ENCODE peak calls at places on chromosomes 16 and 17, in five cellular contexts. O, A, Q, Y and M are unnamed samples.

GRCh38 chr16:51490866-51491265 is 339.8 kb upstream of the SALL1 start:
- DNase-seq in O (no peak), A (no peak), Q (no peak), Y (no peak), M (no peak)

GRCh38 chr17:40291311-40291710 is 3.6 kb downstream of the CDC6 start:
- DNase-seq in O (no peak), A (no peak), Q (no peak), Y (no peak), M (no peak)

GRCh38 chr16:80836846-80837245 is 32.4 kb upstream of the CDYL2 start:
- DNase-seq in O (no peak), A (no peak), Q (no peak), Y (no peak), M (no peak)

GRCh38 chr16:67284699-67285646 is 5.6 kb downstream of the PLEKHG4 start:
- DNase-seq in O (no peak), A (no peak), Q (peak), Y (peak), M (no peak)

GRCh38 chr17:1624650-1625049 is 4.0 kb downstream of the SLC43A2 start:
- DNase-seq in O (no peak), A (no peak), Q (no peak), Y (no peak), M (no peak)

GRCh38 chr17:76550712-76551615 is 11.1 kb downstream of the PRCD start:
- DNase-seq in O (no peak), A (no peak), Q (peak), Y (peak), M (no peak)

GRCh38 chr17:70168979-70169706 is at the start of gene KCNJ2:
- DNase-seq in O (peak), A (no peak), Q (peak), Y (peak), M (peak)

GRCh38 chr16:78844682-78845081 is 745.2 kb downstream of the WWOX start:
- DNase-seq in O (no peak), A (no peak), Q (no peak), Y (no peak), M (no peak)

GRCh38 chr17:47822785-47823184 is 1.2 kb upstream of the OSBPL7 start:
- DNase-seq in O (no peak), A (no peak), Q (no peak), Y (no peak), M (no peak)

GRCh38 chr16:85569615-85570212 is 43.4 kb upstream of the GSE1 start:
- DNase-seq in O (peak), A (peak), Q (peak), Y (peak), M (peak)

GRCh38 chr17:19019041-19019941 is 14.7 kb upstream of the FAM83G start:
- DNase-seq in O (no peak), A (no peak), Q (no peak), Y (no peak), M (peak)

GRCh38 chr17:36674278-36674650 is 72.9 kb downstream of the MRM1 start:
- DNase-seq in O (no peak), A (no peak), Q (no peak), Y (no peak), M (no peak)

GRCh38 chr17:74177018-74177450 is 26.4 kb upstream of the RPL38 start:
- DNase-seq in O (no peak), A (no peak), Q (no peak), Y (peak), M (peak)

GRCh38 chr17:337866-338265 is 14.7 kb downstream of the RPH3AL start:
- DNase-seq in O (no peak), A (peak), Q (no peak), Y (no peak), M (no peak)

GRCh38 chr17:337453-337852 is 15.2 kb downstream of the RPH3AL start:
- DNase-seq in O (no peak), A (no peak), Q (no peak), Y (no peak), M (peak)

GRCh38 chr17:338442-339192 is 14.0 kb downstream of the RPH3AL start:
- DNase-seq in O (no peak), A (no peak), Q (no peak), Y (no peak), M (no peak)

GRCh38 chr17:340074-340473 is 12.5 kb downstream of the RPH3AL start:
- DNase-seq in O (no peak), A (no peak), Q (no peak), Y (no peak), M (no peak)

DNA sequence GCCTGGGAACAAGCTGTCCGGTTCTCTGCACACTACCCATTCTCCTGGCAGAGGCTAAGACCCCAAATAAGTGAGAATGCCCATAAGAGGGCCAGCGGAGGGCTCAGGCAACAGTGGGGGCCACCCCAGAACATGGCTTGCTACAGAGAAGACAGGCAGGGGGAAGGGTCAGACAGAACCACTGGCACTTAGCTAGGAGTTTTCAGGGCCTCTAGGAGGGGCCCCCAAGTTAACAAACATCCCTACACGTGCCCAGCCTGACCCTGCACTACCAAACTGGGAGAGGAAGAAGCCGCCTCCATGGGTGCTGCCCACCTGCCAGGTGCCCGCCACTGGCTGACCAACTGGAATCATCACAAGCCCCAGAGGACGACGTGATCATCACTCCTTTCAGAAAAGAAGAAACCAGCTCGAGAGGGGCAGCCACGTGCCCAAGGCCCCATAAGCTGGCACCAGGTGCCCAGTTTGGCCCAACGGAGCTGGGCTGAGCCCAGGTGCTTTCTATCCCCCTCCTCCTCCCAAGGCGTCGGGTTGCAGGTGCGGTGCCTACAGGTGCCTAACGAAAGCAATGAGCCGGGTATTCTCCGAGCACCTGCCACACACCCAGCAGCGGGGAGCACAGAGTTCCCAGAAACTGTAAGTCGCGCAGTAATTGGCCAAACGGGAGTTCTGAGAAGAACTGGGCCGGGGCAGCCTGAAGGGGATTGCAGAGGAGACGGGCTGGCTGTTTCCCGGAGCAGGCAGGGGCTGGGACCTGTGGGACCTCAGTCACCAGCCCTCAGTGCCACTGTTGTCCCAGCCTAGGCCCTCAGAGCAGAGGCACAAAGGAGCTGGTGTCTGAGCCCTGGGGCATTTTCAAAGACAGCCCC is 13.2 kb downstream of the RPH3AL start:
- DNase-seq in O (no peak), A (no peak), Q (no peak), Y (no peak), M (no peak)
- H3K27ac ChIP-seq in O (no peak), A (no peak), Q (no peak), Y (no peak), M (no peak)

GRCh38 chr17:41407226-41407625 is 9.8 kb upstream of the KRT31 start:
- DNase-seq in O (no peak), A (no peak), Q (no peak), Y (no peak), M (no peak)

GRCh38 chr17:41404024-41404651 is 6.7 kb upstream of the KRT31 start:
- DNase-seq in O (peak), A (no peak), Q (peak), Y (peak), M (no peak)

GRCh38 chr17:41403409-41404023 is 6.1 kb upstream of the KRT31 start:
- DNase-seq in O (no peak), A (no peak), Q (no peak), Y (no peak), M (no peak)

GRCh38 chr17:41402161-41402560 is 4.8 kb upstream of the KRT31 start:
- DNase-seq in O (no peak), A (no peak), Q (no peak), Y (peak), M (no peak)

DNA sequence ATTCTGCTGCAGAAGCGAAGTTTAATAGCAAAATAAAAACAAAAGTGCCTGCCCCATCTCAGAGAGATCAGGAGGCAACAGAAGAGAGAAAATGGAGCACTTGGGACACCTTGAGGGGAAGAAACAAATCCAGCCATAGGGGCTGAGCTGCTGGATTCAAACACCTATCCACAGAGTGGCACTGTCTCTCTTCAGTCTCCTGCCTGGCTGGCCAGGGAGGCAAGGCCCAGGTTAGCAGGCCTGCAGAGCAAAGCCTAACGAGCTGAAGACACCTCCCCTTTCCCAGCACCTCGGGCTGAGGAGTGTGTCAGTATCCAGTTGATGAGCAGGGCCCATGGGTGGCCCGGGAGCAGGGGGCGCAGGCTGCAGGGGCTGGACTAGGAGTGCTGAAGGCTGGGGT is 8.8 kb upstream of the KRT31 start:
- DNase-seq in O (no peak), A (no peak), Q (no peak), Y (no peak), M (no peak)
- TF ChIP-seq CTCF in O (no peak), A (no peak), Q (no peak), Y (no peak), M (no peak)

GRCh38 chr16:69088684-69089083 is 16.8 kb upstream of the HAS3 start:
- DNase-seq in O (no peak), A (no peak), Q (no peak), Y (no peak), M (no peak)
- H3K4me3 ChIP-seq in O (no peak), A (no peak), Q (no peak), Y (no peak), M (no peak)

DNA sequence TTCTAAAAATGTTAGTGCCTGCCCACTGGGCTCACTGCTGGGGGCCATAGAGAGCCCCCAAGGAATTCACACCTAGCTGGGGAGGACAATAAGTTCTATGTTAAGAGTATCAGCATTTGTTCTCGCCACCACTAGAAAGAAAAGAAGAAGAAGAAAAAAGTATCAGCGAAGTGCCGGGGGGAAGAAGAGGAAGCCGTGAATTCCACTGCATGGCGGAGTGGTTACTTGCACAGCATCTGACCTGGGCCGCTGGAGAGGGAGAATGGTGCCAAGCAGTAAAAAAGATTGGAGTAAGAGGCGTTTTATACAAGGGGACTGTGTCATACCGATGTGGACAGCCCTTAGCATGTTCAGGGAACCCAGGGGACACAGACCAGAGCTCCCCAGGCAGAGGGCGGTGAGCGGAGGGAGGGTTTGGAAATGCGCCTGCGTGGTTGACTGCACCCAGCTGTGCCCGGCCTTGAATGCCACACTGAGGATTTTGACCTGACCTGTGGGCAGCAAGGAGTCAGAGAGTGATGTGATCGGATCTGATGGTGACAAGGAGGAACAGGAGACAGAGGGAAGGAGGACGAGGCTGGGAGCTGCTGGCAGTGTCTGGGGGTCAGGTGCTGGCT is 52.9 kb downstream of the PLXDC1 start:
- DNase-seq in O (no peak), A (no peak), Q (no peak), Y (no peak), M (no peak)
- H3K27ac ChIP-seq in O (no peak), A (no peak), Q (no peak), Y (no peak), M (no peak)

GRCh38 chr17:44086364-44087311 is 16.1 kb downstream of the G6PC3 start:
- DNase-seq in O (peak), A (no peak), Q (peak), Y (peak), M (no peak)
- TF ChIP-seq CTCF in O (no peak), A (no peak), Q (no peak), Y (no peak), M (no peak)

DNA sequence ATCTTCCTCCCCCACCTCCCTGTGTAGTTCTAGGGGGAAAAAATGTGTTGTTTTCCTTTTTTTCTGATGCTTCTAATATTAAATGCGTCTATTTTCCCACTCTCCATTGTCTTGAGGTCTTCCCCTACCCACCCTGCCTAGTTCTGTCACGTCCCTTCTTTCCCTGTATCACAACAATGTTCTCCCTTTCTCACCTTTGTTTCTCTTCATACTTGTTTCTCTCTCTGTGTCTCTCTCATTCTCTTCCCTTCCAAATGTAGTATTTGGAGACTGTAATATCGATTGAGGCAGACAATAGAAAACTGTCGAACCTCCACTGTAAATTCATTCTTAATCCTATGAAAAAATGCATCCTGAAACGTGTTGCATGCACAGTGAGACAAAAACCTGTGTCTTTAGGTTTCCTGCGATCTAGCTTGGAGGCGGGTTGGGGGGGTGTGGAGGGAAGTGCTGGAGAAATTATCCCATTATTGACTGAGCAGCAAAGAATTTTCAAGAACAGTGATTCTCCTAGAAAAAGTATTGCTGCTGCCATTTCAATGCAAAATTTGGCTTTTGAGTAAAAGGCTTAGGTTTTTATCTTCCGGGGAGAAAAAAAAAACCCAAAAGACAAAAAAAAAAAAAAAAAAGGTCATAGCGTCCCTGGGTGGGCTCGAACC is 1.3 kb upstream of the PSMB3 start:
- DNase-seq in O (no peak), A (no peak), Q (peak), Y (peak), M (no peak)
- H3K4me3 ChIP-seq in O (peak), A (peak), Q (peak), Y (peak), M (peak)

GRCh38 chr17:45241315-45242011 is 19.8 kb downstream of the FMNL1 start:
- DNase-seq in O (no peak), A (no peak), Q (no peak), Y (no peak), M (peak)

GRCh38 chr17:45238155-45238774 is 16.6 kb downstream of the FMNL1 start:
- DNase-seq in O (no peak), A (no peak), Q (no peak), Y (no peak), M (no peak)

GRCh38 chr17:45243750-45244149 is 18.1 kb downstream of the SPATA32 start:
- DNase-seq in O (no peak), A (no peak), Q (no peak), Y (no peak), M (peak)

GRCh38 chr17:45242015-45242414 is 19.9 kb downstream of the SPATA32 start:
- DNase-seq in O (no peak), A (no peak), Q (no peak), Y (no peak), M (no peak)

DNA sequence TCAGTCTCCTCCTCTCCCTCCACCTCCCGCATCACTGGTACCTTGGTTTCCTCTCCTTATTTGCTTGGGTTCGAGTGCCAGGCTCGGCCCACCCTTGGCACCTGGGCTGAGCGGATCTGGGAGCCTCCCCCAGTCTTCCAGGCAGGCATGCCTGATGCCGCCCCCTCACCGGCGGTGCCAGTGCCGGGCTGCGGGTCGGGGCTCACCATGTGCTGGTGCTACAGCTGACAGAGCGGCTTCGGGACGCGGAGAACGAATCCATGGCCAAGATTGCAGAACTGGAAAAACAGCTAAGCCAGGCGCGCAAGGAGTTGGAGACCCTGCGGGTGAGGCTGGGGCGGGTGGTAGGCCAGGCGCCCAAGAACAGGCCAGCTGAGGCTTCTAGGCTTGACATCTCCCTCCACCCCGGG is 19.2 kb downstream of the FMNL1 start:
- DNase-seq in O (no peak), A (no peak), Q (no peak), Y (no peak), M (peak)
- H3K27ac ChIP-seq in O (no peak), A (no peak), Q (no peak), Y (no peak), M (no peak)

DNA sequence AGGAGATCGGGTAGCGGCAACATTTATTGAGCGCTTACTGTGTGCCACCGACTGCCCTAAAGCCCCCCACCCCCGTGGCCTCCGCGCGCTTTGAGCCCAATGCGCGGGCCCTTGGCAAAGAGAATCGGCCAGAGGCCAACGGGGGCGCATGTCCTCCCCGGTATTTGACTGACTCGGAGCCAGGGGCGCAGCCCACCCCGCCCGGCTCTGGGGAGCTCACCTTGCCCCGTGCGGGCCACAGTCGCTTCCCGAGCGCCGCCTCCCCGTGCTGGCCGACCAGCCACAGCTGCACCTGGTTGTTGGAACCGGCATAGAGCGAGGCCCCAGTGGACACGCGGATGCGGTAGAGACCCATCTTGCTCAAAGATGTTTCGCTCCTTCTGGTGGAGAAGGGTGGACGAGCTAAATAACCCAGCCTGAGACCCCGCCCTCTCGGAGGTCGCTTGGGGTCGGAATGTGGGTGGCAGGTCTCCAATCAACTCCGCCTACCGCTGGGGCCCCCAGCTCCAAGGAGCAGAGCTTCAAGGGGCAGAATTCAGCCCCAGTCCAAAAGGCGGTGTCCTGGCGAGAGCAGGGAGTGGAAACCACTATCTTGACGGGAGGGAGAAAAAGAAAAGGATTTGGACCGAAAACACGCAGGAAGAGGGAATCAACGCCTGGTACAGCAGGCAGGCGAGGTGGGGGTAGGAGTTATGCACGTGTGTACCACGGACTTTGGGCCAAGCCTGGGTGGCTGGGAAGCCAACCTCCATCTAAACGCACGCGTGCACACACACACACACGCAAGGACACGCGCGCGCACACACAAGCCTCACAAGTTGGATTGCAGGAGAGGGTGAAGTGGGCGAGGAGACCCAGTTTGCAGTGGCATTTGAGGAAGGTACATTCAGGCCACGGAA is at the start of gene ALOX15:
- DNase-seq in O (no peak), A (no peak), Q (no peak), Y (no peak), M (no peak)
- TF ChIP-seq CTCF in O (no peak), A (no peak), Q (no peak), Y (no peak), M (no peak)

DNA sequence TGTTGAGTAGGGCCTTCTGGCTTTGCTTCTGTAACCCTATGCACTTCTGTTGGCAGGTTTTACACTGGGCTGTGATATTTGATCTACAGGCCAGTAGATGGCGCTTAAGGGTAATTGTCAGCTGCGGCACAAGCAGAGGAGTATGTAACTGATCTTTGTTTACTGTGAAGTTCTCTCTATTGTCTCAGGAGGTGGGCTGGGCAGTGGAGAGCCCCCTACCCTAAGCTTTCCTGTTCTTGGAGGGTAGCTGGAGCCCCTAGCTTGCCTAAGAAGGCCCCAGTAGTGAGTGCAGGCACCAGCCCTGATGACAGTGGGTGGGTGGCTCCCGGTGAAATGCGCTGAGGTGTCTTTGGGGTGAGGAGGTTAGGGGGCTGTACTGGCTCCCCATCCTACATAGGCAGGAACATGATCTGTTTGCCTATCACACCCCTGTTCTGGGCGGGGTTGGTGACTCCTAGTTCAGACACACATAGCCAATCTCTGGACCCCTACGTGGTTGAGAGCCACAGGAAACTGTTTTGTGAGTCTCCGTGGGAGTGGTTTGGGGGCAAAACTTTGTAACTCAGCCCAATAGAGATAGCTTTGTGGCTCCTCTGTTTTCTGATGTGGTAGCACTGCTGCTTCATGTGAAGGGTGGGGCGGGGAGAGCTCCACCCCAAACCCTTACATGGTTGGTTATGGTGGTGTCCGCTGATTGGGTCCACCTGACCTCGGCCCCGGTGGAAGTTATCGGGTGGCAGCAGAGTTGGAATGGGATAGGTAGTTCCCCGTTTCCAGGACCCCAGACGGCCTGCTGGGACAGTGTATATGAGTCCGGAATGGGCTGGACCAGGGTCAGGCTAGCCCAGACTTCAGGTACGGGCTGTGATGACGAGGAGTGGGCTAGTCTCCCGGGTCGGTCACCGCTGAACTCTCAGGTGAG is 60.4 kb downstream of the SLFN11 start:
- DNase-seq in O (peak), A (peak), Q (peak), Y (peak), M (peak)
- H3K4me3 ChIP-seq in O (peak), A (peak), Q (peak), Y (no peak), M (peak)